ENCODE peak calls at places on chromosomes 12 and 14, in four cellular contexts. Z is K562, J is HepG2, H is GM12878. G is an unnamed sample.
A peak's percentile ranks its signal among the peaks of the same experiment; 100 is the strongest.

GRCh38 chr12:31728289-31728916 is 418 bp downstream of the AMN1 start:
- DNase-seq in J (no peak), H (no peak), Z (peak; percentile 71), G (peak; percentile 60)

GRCh38 chr14:88005050-88005481 is at the start of gene GPR65:
- DNase-seq in H (peak; percentile 69), J (no peak), Z (no peak), G (no peak)

GRCh38 chr14:100076630-100077029 is 11.4 kb downstream of the EVL start:
- DNase-seq in J (no peak), H (no peak), Z (peak; percentile 28), G (no peak)

GRCh38 chr12:113088971-113089756 is 32.6 kb downstream of the DTX1 start:
- DNase-seq in Z (no peak), J (no peak), H (peak; percentile 64), G (no peak)

GRCh38 chr12:16788888-16789790 is 183.2 kb upstream of the LMO3 start:
- DNase-seq in Z (no peak), J (no peak), H (peak; percentile 37), G (peak; percentile 7)

GRCh38 chr12:16076553-16076952 is 165.4 kb downstream of the DERA start:
- DNase-seq in H (no peak), J (peak; percentile 44), Z (no peak), G (peak; percentile 17)

GRCh38 chr14:52112336-52113018 is 43.6 kb upstream of the NID2 start:
- DNase-seq in Z (no peak), J (no peak), H (no peak), G (no peak)

GRCh38 chr12:88924162-88924561 is 343.9 kb upstream of the KITLG start:
- DNase-seq in Z (no peak), H (no peak), J (no peak), G (no peak)

GRCh38 chr12:116171549-116171948 is 105.9 kb downstream of the MED13L start:
- DNase-seq in H (no peak), Z (no peak), J (no peak), G (no peak)

GRCh38 chr14:96102071-96102856 is 63.1 kb downstream of the C14orf132 start:
- DNase-seq in J (no peak), Z (no peak), H (no peak), G (no peak)

GRCh38 chr12:6465467-6466183 is 4.9 kb downstream of the VAMP1 start:
- DNase-seq in H (no peak), J (peak; percentile 56), Z (peak; percentile 67), G (peak; percentile 79)

DNA sequence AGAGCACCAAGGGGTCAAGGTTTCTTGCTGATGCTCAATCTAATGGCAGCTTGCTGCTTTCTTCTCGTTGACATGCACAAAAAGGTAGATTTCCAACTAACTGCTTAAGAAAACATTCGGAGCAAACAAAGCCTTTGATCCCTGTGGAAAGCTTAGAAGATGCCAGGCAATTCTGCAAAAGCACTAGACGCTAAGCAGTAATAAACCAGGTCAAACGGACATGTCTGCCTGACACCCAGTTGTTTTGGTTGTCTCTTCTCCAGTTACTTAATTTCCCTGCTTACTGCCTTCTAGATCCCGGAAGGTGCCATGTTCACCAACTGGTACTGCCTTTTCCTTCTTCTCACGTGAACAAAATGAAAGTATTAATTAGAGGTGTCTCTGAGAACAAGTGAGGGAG is 100.5 kb upstream of the TMCC3 start:
- DNase-seq in J (no peak), H (no peak), Z (no peak), G (no peak)
- TF ChIP-seq TAF1 in J (no peak), H (no peak), Z (no peak), G (no peak)

GRCh38 chr14:67675219-67675582 is 769 bp upstream of the VTI1B start:
- DNase-seq in Z (peak; percentile 12), J (no peak), H (no peak), G (no peak)

GRCh38 chr14:67673451-67673850 is 981 bp downstream of the VTI1B start:
- DNase-seq in J (no peak), Z (no peak), H (no peak), G (no peak)

GRCh38 chr14:67674139-67674479 is 323 bp downstream of the VTI1B start:
- DNase-seq in J (peak; percentile 62), H (no peak), Z (peak; percentile 81), G (peak; percentile 87)

GRCh38 chr14:67680121-67680602 is 5.7 kb upstream of the VTI1B start:
- DNase-seq in H (peak; percentile 90), J (no peak), Z (peak; percentile 81), G (no peak)

DNA sequence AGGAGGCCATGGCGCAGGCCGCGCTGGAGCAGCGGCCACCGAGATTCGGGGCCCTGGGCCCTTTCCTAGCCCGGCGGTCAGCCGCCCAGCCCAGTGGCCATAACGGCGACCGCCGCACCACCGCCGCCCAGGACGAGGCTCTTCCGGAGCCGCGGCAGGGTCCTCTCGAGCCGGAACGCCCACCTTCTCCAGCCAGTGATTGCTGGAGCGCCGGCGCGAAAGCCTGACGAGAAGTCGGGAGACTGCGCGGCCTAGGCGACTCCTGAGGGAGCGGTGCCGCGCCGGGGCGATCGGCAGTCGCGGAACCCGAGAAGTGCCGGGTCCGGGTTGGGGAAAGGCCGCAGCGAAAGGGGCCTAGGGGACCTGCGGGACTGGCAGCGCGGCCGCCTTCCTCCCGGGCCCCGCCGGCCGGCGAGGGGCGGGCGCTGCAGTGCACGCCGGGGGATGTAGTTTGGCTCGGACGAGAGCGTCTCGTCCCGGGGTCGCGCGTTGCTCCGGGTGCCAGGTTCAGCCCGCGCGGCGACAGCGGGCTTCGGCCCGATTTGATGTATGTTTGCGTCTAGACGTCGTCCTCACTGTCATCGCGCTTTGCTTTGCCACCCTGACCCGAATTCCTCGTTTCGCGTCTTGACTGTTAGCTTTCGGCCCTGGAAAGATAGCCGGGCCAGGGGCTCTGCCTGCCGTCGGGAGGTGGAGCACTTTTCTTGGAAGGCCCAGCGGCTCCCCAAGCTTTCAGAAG is at the start of gene VTI1B:
- DNase-seq in H (no peak), J (peak; percentile 65), Z (peak; percentile 82), G (peak; percentile 94)
- TF ChIP-seq REST in H (no peak), J (no peak), Z (peak; percentile 27), G (no peak)

GRCh38 chr14:103897075-103897947 is 30.9 kb upstream of the TDRD9 start:
- DNase-seq in H (no peak), J (peak; percentile 28), Z (no peak), G (no peak)

GRCh38 chr14:103898204-103898603 is 30.1 kb upstream of the TDRD9 start:
- DNase-seq in H (no peak), Z (no peak), J (no peak), G (no peak)

GRCh38 chr14:103898711-103899110 is 29.5 kb upstream of the TDRD9 start:
- DNase-seq in H (no peak), J (no peak), Z (no peak), G (no peak)

GRCh38 chr14:103899316-103899715 is 28.9 kb upstream of the TDRD9 start:
- DNase-seq in J (no peak), H (no peak), Z (no peak), G (peak; percentile 32)

DNA sequence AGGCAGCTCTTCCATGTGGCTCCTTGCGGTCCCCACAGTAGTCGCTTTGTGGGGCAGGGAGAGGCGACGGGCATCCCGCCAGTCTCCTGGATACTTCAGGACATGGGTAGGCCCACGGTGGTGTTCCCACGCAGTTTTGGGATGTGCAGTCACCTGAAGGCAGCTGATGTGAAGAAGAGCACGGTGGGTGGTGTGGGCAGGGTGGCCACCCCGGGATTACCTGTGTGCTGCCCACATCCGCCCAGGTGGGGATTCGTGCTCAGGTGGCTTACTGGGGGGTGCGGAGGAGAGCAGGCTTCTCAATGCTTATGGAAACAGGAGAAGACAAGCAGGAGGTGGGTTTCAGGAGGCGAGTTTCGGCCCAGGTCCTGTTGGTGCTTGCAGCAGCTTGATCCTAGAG is 28.4 kb upstream of the TDRD9 start:
- DNase-seq in H (no peak), J (no peak), Z (no peak), G (peak; percentile 21)
- TF ChIP-seq TAF1 in H (no peak), J (no peak), Z (no peak), G (no peak)

GRCh38 chr12:108009442-108009841 is 119.6 kb upstream of the WSCD2 start:
- DNase-seq in Z (no peak), J (no peak), H (no peak), G (no peak)

GRCh38 chr12:107998863-107999262 is 130.2 kb upstream of the WSCD2 start:
- DNase-seq in H (no peak), Z (no peak), J (no peak), G (no peak)

GRCh38 chr12:108008163-108008562 is 120.9 kb upstream of the WSCD2 start:
- DNase-seq in Z (no peak), J (no peak), H (no peak), G (no peak)

GRCh38 chr12:108000111-108000510 is 129.0 kb upstream of the WSCD2 start:
- DNase-seq in Z (no peak), J (no peak), H (no peak), G (no peak)

DNA sequence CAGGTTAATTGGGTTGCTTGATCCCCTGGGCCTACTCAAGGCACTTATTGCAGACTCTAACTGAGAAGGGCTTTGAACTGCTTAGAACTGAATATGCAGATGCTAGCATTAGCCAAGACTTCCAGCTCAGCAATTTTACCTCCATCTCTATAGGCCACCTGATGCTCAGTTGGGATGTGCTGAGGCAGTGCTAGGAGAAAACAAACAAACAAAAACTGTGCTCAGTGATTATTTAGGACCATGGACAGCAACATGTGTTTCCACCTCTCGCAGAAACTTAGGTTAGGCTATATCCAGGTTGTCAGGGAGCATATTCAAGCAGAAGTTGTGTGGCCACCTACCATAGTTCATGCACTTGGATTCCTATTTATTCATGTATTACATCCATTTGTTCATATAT is 124.7 kb upstream of the WSCD2 start:
- DNase-seq in H (no peak), Z (peak; percentile 14), J (no peak), G (no peak)
- TF ChIP-seq REST in H (peak; percentile 90), Z (peak; percentile 91), J (peak; percentile 93), G (peak; percentile 78)

DNA sequence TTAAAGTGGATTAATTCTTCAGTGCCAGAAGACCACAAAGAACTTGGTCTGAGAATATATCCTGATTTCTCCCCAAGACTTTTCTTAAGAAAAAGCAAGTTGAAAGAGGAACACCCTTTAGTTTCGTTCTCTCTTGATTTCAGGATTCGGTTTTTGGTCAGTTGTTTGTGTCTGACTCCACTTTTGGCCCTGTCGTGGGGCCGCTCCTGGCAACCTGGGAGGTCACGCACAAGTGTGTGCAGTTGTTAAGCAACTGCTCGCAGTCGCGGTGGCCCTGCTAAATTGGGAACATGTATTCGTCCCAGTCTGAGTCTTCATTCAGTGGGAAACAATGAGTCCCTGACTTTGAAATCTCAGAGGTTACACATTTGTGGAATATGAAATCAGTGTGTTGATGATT is 68.7 kb downstream of the RGS6 start:
- DNase-seq in H (peak; percentile 34), Z (no peak), J (no peak), G (no peak)
- TF ChIP-seq TAF1 in H (no peak), Z (no peak), J (no peak), G (no peak)

DNA sequence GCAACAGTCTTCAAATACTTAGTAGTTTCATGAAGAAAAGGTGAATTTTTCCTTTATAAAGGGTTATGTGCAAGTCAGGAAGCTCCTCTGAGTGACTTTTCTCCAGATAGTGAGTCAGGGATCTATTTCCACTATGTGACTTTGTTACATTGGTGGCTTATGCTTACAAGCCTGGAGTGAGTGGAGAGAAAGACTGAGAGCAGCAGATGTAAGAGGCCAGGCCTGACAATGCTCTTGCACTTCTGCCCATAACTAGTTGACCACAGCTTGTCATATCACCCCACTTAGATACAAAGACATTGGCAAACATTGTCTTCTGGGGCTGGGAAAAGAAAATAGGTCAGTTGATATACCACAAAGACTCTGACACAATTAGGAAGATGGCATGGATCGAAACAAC is 236.5 kb downstream of the PDZRN4 start:
- DNase-seq in Z (no peak), J (no peak), H (no peak), G (no peak)
- TF ChIP-seq REST in Z (no peak), J (no peak), H (no peak), G (no peak)